ENCODE peak calls at places on chromosomes 11 and 22, in seven cellular contexts. S, Z, R, N, F, M and Y are unnamed samples.

GRCh38 chr11:20337526-20338154 is 25.9 kb upstream of the HTATIP2 start:
- DNase-seq in S (no peak), Z (peak), R (no peak), N (no peak), F (peak), M (peak), Y (no peak)

GRCh38 chr11:66936326-66936725 is 21.9 kb downstream of the PC start:
- DNase-seq in S (no peak), Z (no peak), R (no peak), N (no peak), F (no peak), M (no peak), Y (no peak)

GRCh38 chr11:92388380-92388779 is 163.8 kb downstream of the FAT3 start:
- DNase-seq in S (no peak), Z (no peak), R (no peak), N (no peak), F (no peak), M (no peak), Y (no peak)

GRCh38 chr11:129960216-129961214 is 42.1 kb downstream of the PRDM10 start:
- DNase-seq in S (no peak), Z (no peak), R (no peak), N (no peak), F (no peak), M (peak), Y (no peak)

GRCh38 chr11:19975414-19975990 is 184.8 kb downstream of the DBX1 start:
- DNase-seq in S (no peak), Z (no peak), R (no peak), N (no peak), F (no peak), M (no peak), Y (no peak)

GRCh38 chr11:94740083-94740974 is 27.8 kb upstream of the AMOTL1 start:
- DNase-seq in S (no peak), Z (peak), R (no peak), N (peak), F (peak), M (no peak), Y (peak)

GRCh38 chr11:64165842-64166635 is at the start of gene MACROD1:
- DNase-seq in S (peak), Z (peak), R (peak), N (peak), F (peak), M (peak), Y (peak)

GRCh38 chr11:113732092-113732491 is 26.0 kb upstream of the TMPRSS5 start:
- DNase-seq in S (no peak), Z (no peak), R (no peak), N (no peak), F (no peak), M (no peak), Y (no peak)

GRCh38 chr11:107009190-107009589 is 9.1 kb downstream of the GUCY1A2 start:
- DNase-seq in S (no peak), Z (no peak), R (no peak), N (no peak), F (no peak), M (no peak), Y (no peak)

GRCh38 chr11:15819679-15820286 is 536.6 kb downstream of the SOX6 start:
- DNase-seq in S (peak), Z (peak), R (peak), N (peak), F (peak), M (peak), Y (peak)

GRCh38 chr22:23891726-23892125 is 2.5 kb upstream of the MIF start:
- DNase-seq in S (no peak), Z (no peak), R (no peak), N (no peak), F (no peak), M (no peak), Y (no peak)

GRCh38 chr11:11558352-11558751 is 63.5 kb downstream of the GALNT18 start:
- DNase-seq in S (no peak), Z (no peak), R (no peak), N (no peak), F (peak), M (no peak), Y (no peak)

GRCh38 chr11:47357985-47358730 is 5.7 kb upstream of the MYBPC3 start:
- DNase-seq in S (no peak), Z (no peak), R (peak), N (no peak), F (no peak), M (no peak), Y (no peak)

GRCh38 chr11:61891331-61892084 is at the start of gene FADS3:
- DNase-seq in S (peak), Z (peak), R (peak), N (peak), F (peak), M (peak), Y (peak)
- TF ChIP-seq POLR2A in S (no peak), Z (no peak), R (no peak), N (no peak), F (peak), M (no peak), Y (peak)

DNA sequence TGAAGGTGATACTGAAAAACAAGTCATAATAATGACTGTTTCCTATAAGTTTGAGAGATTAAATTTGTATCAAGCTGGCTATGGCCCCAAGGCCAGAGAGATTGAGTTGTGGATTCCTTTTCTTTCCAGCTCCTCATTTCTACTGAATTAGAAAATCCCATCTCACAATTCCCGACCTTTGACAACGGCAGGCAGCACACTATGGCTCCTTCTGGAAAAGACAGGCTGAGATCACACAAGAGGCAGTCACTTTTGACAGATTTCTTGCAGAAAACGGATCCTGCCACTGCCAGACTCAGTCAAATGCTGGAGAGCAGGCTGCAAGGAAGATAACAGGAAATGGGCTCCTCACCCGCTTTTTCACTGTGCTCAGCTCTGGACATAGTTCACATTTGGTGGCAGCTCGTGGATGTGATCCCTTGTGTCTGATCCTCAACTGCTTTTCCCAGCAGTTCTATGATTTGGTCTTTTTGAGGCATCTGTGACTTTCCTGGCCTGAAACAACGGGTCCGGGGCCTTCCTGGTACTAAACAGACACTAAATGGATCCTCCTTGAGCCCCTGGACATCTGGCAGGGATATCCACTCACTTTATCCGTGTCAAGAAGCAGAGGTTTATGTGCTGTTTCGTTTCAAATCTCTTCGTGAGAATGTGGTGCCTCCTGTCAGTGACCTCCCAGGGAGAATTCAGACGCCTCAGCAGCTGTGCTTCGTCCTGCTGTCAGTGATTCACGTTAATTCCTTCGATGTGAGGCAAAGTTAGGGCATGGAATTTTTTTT is 26.1 kb upstream of the RTL6 start:
- DNase-seq in S (peak), Z (no peak), R (no peak), N (no peak), F (peak), M (no peak), Y (no peak)
- TF ChIP-seq POLR2AphosphoS5 in S (peak), Z (no peak), R (no peak), N (no peak), F (peak), M (no peak), Y (no peak)

DNA sequence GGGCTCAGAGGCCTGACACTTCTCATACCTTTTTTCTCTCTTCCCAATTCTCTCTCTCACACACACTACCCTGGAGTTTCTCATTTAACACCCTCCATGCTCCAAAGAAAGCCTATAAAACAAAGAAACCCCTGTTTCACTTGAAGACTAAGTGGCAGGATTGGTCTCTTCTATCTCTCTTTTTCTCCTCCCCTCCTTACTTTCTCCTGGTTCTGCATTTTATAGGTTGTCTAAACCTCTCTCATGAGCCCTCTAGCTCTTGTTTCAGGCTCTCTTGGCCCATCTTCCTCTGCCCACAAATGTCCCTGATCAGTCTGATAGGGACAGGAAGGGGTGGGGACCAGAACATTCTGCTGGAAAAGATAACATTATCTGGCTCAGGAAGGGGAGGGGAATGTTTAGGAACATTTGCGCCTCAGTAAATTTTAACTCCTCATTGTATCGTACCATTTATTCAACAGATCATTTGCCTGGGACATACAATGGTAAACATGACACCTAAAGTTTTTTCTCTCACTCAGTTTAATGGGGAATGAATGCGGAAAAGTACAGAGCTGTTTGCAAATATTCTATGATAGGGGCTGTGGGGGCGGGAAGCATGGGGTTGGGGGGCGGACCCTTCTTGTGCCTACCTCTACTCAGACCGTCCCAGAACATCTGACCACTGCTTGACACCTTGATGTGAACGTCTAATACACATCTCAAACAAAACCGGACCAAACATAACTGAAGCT is 10.8 kb downstream of the CRYBA4 start:
- DNase-seq in S (no peak), Z (no peak), R (no peak), N (no peak), F (no peak), M (no peak), Y (no peak)
- TF ChIP-seq POLR2A in S (no peak), Z (no peak), R (no peak), N (no peak), F (no peak), M (no peak), Y (no peak)

DNA sequence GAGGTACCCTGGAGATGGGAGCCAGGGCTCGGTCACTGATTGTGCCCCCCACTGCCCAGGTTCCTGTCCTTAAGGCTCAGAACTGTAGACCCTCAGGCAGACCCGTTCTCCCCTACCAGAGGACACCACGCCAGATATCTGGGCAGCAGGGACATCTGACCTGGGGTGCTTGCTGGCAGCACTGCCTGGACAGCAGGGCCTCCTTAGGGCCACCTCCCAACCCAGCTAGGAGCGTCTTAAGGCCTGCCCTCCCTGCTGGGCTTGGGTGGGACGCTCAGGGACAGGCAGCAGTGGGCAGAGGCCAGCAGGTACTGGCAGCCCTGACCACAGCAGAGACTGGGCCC is 3.1 kb downstream of the POLR2L start:
- DNase-seq in S (no peak), Z (no peak), R (no peak), N (no peak), F (no peak), M (no peak), Y (no peak)
- TF ChIP-seq POLR2AphosphoS5 in S (no peak), Z (peak), R (peak), N (no peak), F (no peak), M (no peak), Y (no peak)

GRCh38 chr11:73394416-73395296 is 18.5 kb downstream of the RELT start:
- DNase-seq in S (no peak), Z (no peak), R (peak), N (no peak), F (no peak), M (no peak), Y (no peak)
- TF ChIP-seq POLR2A in S (no peak), Z (peak), R (no peak), N (no peak), F (no peak), M (no peak), Y (no peak)

GRCh38 chr11:61966673-61967176 is 709 bp downstream of the FTH1 start:
- DNase-seq in S (no peak), Z (no peak), R (peak), N (no peak), F (no peak), M (no peak), Y (no peak)
- TF ChIP-seq POLR2AphosphoS5 in S (no peak), Z (no peak), R (no peak), N (no peak), F (no peak), M (peak), Y (no peak)

DNA sequence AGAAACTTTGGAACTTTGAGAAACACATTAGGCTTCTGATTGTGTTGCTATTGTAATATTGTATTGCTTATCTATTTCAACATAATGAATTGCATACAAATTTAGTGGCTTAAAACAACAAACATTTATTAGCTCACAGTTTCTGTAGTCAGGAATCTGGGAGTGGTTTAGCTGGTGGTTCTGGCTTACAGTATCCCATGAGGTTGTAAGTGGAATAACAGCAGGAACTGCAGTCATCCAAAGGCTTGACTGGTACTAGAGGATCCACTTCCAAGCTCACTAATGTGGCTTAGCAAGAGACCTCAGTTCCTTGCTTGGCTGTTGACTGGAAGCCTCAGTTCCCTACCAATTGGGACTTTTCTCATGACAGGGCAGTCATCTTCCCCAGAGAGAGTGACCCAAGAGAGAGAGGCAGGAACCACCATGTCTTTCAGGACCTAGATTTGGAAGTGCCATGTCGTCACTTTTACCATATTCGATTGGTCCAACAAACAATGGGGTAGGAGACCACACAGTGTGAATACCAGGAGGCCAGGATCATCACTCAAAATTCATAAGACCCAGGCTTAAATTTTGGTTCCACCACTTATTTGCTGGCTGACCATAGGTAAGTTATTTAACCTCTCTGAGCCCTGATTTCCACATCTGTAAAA is 27.1 kb upstream of the RASSF10 start:
- DNase-seq in S (no peak), Z (no peak), R (no peak), N (no peak), F (no peak), M (no peak), Y (no peak)
- TF ChIP-seq POLR2A in S (no peak), Z (no peak), R (no peak), N (no peak), F (no peak), M (no peak), Y (no peak)

GRCh38 chr11:6319879-6320410 is 356 bp downstream of the CAVIN3 start:
- DNase-seq in S (peak), Z (peak), R (peak), N (peak), F (peak), M (peak), Y (peak)
- TF ChIP-seq POLR2AphosphoS5 in S (no peak), Z (no peak), R (no peak), N (no peak), F (peak), M (no peak), Y (no peak)